ENCODE peak calls at places on chromosomes 2 and 18, in four cellular contexts. One of them, this sample, is unnamed.

GRCh38 chr2:226408131-226408530 is 391.5 kb downstream of the IRS1 start:
- DNase-seq in H1: no peak
- DNase-seq in Panc1: no peak
- DNase-seq in A673: peak; percentile 91
- DNase-seq in this sample: no peak

GRCh38 chr2:54665436-54665856 is 58.0 kb upstream of the EML6 start:
- DNase-seq in H1: no peak
- DNase-seq in Panc1: peak; percentile 18
- DNase-seq in A673: peak; percentile 75
- DNase-seq in this sample: peak; percentile 86

GRCh38 chr18:61764381-61764780 is 128.4 kb downstream of the RNF152 start:
- DNase-seq in H1: no peak
- DNase-seq in Panc1: no peak
- DNase-seq in A673: no peak
- DNase-seq in this sample: no peak

GRCh38 chr2:108925286-108925685 is 63.7 kb downstream of the EDAR start:
- DNase-seq in H1: no peak
- DNase-seq in Panc1: no peak
- DNase-seq in A673: no peak
- DNase-seq in this sample: no peak

GRCh38 chr18:50410894-50411293 is 36.0 kb downstream of the SKA1 start:
- DNase-seq in Panc1: no peak
- DNase-seq in A673: no peak
- DNase-seq in H1: no peak
- DNase-seq in this sample: no peak

GRCh38 chr2:60508307-60508706 is 45.1 kb downstream of the BCL11A start:
- DNase-seq in Panc1: no peak
- DNase-seq in H1: no peak
- DNase-seq in A673: no peak
- DNase-seq in this sample: no peak

GRCh38 chr2:11013196-11013595 is 101.5 kb downstream of the KCNF1 start:
- DNase-seq in H1: no peak
- DNase-seq in A673: no peak
- DNase-seq in Panc1: no peak
- DNase-seq in this sample: no peak

GRCh38 chr2:21175895-21176646 is 52.3 kb downstream of the TDRD15 start:
- DNase-seq in A673: peak; percentile 3
- DNase-seq in H1: no peak
- DNase-seq in Panc1: no peak
- DNase-seq in this sample: peak; percentile 26

GRCh38 chr2:196123679-196124373 is 47.6 kb downstream of the STK17B start:
- DNase-seq in A673: no peak
- DNase-seq in Panc1: no peak
- DNase-seq in H1: no peak
- DNase-seq in this sample: no peak

GRCh38 chr2:122206101-122206500 is 450.6 kb downstream of the TSN start:
- DNase-seq in Panc1: no peak
- DNase-seq in A673: peak; percentile 23
- DNase-seq in H1: no peak
- DNase-seq in this sample: no peak

GRCh38 chr2:189179607-189179979 is at the start of gene COL5A2:
- DNase-seq in A673: peak; percentile 85
- DNase-seq in Panc1: no peak
- DNase-seq in H1: no peak
- DNase-seq in this sample: peak; percentile 56

GRCh38 chr2:240255811-240256703 is 115.6 kb upstream of the OTOS start:
- DNase-seq in H1: no peak
- DNase-seq in A673: no peak
- DNase-seq in Panc1: no peak
- DNase-seq in this sample: peak; percentile 57

GRCh38 chr2:198214108-198214736 is 409.8 kb downstream of the PLCL1 start:
- DNase-seq in Panc1: no peak
- DNase-seq in H1: no peak
- DNase-seq in A673: peak; percentile 38
- DNase-seq in this sample: no peak

GRCh38 chr2:214193943-214194342 is 216.9 kb upstream of the VWC2L start:
- DNase-seq in H1: no peak
- DNase-seq in Panc1: no peak
- DNase-seq in A673: no peak
- DNase-seq in this sample: no peak

GRCh38 chr2:72097276-72097675 is 50.4 kb downstream of the CYP26B1 start:
- DNase-seq in Panc1: no peak
- DNase-seq in H1: no peak
- DNase-seq in A673: no peak
- DNase-seq in this sample: no peak

GRCh38 chr2:96315400-96316071 is 9.6 kb upstream of the ITPRIPL1 start:
- DNase-seq in H1: no peak
- DNase-seq in Panc1: no peak
- DNase-seq in A673: peak; percentile 65
- DNase-seq in this sample: no peak

GRCh38 chr2:152050345-152050744 is 48.5 kb downstream of the CACNB4 start:
- DNase-seq in H1: peak; percentile 49
- DNase-seq in A673: no peak
- DNase-seq in Panc1: no peak
- DNase-seq in this sample: no peak

GRCh38 chr18:49560277-49561126 is 1.4 kb upstream of the LIPG start:
- DNase-seq in Panc1: no peak
- DNase-seq in H1: no peak
- DNase-seq in A673: peak; percentile 26
- DNase-seq in this sample: peak; percentile 56

GRCh38 chr2:85143463-85144082 is 10.4 kb downstream of the TCF7L1 start:
- DNase-seq in Panc1: no peak
- DNase-seq in H1: no peak
- DNase-seq in A673: no peak
- DNase-seq in this sample: no peak

GRCh38 chr2:20467789-20468548 is 21.1 kb downstream of the RHOB start:
- DNase-seq in Panc1: no peak
- DNase-seq in H1: no peak
- DNase-seq in A673: no peak
- DNase-seq in this sample: no peak

GRCh38 chr2:10882568-10882967 is 29.2 kb upstream of the KCNF1 start:
- DNase-seq in Panc1: no peak
- DNase-seq in A673: no peak
- DNase-seq in H1: no peak
- DNase-seq in this sample: no peak

GRCh38 chr18:3530807-3531206 is 80.8 kb downstream of the TGIF1 start:
- DNase-seq in H1: no peak
- DNase-seq in Panc1: no peak
- DNase-seq in A673: no peak
- DNase-seq in this sample: no peak

GRCh38 chr18:62264984-62265383 is 60.1 kb upstream of the TNFRSF11A start:
- DNase-seq in A673: no peak
- DNase-seq in Panc1: no peak
- DNase-seq in H1: no peak
- DNase-seq in this sample: no peak

GRCh38 chr2:179240481-179241451 is 23.9 kb downstream of the SESTD1 start:
- DNase-seq in Panc1: no peak
- DNase-seq in A673: no peak
- DNase-seq in H1: no peak
- DNase-seq in this sample: no peak

GRCh38 chr2:144516417-144516980 is 3.4 kb downstream of the ZEB2 start:
- DNase-seq in H1: no peak
- DNase-seq in Panc1: no peak
- DNase-seq in A673: peak; percentile 61
- DNase-seq in this sample: peak; percentile 50

GRCh38 chr2:135755573-135755972 is 13.9 kb downstream of the UBXN4 start:
- DNase-seq in A673: no peak
- DNase-seq in Panc1: no peak
- DNase-seq in H1: no peak
- DNase-seq in this sample: no peak

GRCh38 chr2:236001854-236002253 is 166.3 kb downstream of the GBX2 start:
- DNase-seq in A673: no peak
- DNase-seq in H1: no peak
- DNase-seq in Panc1: no peak
- DNase-seq in this sample: no peak

DNA sequence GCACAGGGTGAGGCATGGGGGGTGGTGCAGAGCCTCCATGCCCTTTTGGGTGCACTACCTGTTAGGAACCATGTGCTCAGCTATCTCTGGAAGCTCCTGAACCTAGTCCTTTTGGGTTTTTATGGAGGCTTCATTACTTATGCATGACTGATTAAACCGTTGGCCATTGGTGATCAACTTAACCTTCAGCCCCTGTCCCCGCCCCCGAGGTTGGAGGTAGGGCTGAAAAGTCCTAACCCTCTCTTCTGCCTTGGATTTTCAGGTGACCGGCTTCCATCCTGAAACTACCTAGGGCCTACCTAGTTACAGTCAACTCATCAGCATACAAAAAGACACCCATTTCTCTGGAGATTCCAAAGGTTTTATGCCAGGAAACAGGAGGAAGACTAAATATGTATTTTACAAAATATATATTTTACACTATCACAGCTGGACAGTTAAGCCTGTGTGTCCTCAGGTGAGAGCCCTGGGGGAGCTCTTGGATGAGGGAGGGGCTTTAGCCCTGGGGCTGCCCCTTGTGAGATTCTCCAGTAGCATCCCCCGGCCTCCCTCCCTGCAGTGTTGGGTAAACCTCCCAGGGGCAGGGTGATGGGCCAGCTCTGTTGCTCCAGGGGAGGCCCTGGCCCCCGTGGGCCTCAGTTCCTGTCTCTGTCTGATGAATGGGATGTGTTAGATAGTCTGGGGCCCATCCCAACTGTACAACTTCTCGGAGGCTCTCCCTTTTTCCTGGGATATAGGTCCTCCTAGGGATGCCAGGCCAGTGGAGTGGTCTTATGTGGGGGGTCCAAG is 24.1 kb downstream of the GLI2 start:
- DNase-seq in A673: no peak
- DNase-seq in Panc1: no peak
- DNase-seq in H1: no peak
- DNase-seq in this sample: no peak
- H3K4me1 ChIP-seq in A673: no peaks in the 10 kb centered on the region
- H3K4me1 ChIP-seq in Panc1: peaks cover 9% of the 10 kb centered on the region
- H3K4me1 ChIP-seq in H1: peaks cover 23% of the 10 kb centered on the region
- H3K4me1 ChIP-seq in this sample: peaks cover 50% of the 10 kb centered on the region

GRCh38 chr2:64852771-64853241 is 136.4 kb upstream of the SLC1A4 start:
- DNase-seq in A673: no peak
- DNase-seq in H1: no peak
- DNase-seq in Panc1: no peak
- DNase-seq in this sample: no peak
- H3K4me1 ChIP-seq in A673: peaks cover 5% of the 10 kb centered on the region
- H3K4me1 ChIP-seq in H1: peaks cover under 1% of the 10 kb centered on the region
- H3K4me1 ChIP-seq in Panc1: peaks cover 12% of the 10 kb centered on the region
- H3K4me1 ChIP-seq in this sample: peaks cover 30% of the 10 kb centered on the region

GRCh38 chr2:45851111-45851510 is 199.6 kb downstream of the PRKCE start:
- DNase-seq in A673: no peak
- DNase-seq in H1: no peak
- DNase-seq in Panc1: no peak
- DNase-seq in this sample: no peak
- H3K4me1 ChIP-seq in A673: peaks cover 4% of the 10 kb centered on the region
- H3K4me1 ChIP-seq in H1: no peaks in the 10 kb centered on the region
- H3K4me1 ChIP-seq in Panc1: peaks cover 7% of the 10 kb centered on the region
- H3K4me1 ChIP-seq in this sample: peaks cover 15% of the 10 kb centered on the region

DNA sequence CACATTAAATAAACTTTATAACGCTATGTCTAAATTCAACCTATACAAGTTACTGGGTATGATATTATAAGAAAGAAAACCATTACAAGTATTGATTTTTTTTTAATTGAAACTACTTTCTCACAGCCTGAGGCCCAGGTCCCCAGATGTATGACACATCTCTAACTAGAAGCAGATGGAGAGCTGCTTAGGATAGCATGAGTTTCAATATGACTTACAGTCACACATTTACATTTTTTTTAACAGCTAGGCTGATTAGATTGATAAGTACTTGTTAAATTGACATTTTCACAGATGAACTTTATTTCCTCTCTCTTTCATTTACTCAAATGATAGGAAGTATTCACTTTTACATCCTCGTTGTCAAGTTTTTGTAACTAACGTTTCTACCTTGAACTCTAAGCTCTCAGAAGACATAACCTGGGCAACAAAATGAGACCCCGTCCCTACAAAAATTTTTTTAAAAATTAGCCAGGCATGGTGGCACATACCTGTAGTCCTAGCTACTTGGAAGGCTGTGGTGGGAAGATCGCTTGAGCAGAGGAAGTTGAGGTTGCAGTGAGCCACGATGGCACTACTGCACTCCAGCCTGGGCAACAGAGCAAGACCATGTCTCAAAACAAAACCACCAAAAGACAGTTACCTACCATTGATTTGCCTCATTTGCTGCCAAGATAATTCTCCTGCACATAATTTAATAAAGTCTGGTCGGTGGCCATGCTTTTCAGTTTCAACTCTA is 52.4 kb downstream of the STK39 start:
- DNase-seq in H1: no peak
- DNase-seq in Panc1: no peak
- DNase-seq in A673: no peak
- DNase-seq in this sample: no peak
- H3K4me1 ChIP-seq in H1: no peaks in the 10 kb centered on the region
- H3K4me1 ChIP-seq in Panc1: peaks cover 2% of the 10 kb centered on the region
- H3K4me1 ChIP-seq in A673: peaks cover 16% of the 10 kb centered on the region
- H3K4me1 ChIP-seq in this sample: peaks cover 37% of the 10 kb centered on the region

DNA sequence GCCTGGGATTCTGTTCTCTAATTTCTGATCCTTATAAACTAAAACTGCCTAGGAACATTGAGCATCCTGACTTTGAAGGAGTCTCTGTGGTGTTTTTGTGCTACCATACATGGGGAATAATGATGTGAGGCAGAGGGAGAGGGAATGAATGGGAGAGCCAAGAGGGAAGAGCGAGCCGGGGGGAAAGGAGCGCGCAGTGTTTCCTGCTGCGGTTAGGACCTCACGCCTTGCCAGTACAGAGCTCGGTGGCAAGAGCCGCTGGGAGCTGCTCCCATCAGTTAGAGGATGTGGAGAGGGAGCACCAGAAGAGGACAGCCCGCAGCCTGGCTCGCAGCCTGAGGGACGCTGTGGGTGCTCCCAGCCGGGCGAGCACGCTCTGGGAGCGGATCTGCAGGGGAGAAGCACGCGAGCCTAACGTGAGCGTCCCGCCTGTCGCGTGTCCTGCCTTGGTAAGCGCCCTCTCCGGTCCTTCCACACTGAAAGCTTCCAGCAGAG is 114.7 kb downstream of the FAM210A start:
- DNase-seq in H1: no peak
- DNase-seq in A673: peak; percentile 46
- DNase-seq in Panc1: no peak
- DNase-seq in this sample: no peak
- H3K4me1 ChIP-seq in H1: peaks cover 5% of the 10 kb centered on the region
- H3K4me1 ChIP-seq in A673: peaks cover 33% of the 10 kb centered on the region
- H3K4me1 ChIP-seq in Panc1: no peaks in the 10 kb centered on the region
- H3K4me1 ChIP-seq in this sample: peaks cover 19% of the 10 kb centered on the region

DNA sequence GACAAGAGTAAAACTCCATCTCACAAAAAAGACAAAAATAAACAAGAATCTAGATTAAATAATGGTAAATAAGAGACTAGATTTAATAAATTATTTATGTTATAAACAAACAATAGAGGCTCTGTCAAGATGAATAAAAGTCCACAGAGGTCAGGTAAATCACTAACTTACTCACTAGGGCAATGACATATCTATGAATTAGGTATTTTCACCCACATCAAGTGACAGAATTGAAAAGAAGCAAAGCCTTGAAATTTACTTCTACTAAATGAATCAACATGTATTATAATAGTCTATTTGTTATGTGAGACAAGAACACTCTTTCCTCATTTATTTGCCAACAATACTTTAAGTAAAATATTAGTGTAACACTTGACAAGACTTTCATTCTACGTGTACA is 41.7 kb downstream of the FBXO11 start:
- DNase-seq in H1: no peak
- DNase-seq in Panc1: no peak
- DNase-seq in A673: no peak
- DNase-seq in this sample: no peak
- H3K4me1 ChIP-seq in H1: no peaks in the 10 kb centered on the region
- H3K4me1 ChIP-seq in Panc1: peaks cover 11% of the 10 kb centered on the region
- H3K4me1 ChIP-seq in A673: peaks cover 15% of the 10 kb centered on the region
- H3K4me1 ChIP-seq in this sample: no peaks in the 10 kb centered on the region

This sample was measured in neural progenitor cell.